ENCODE peak calls at places on chromosome X, in ten cellular contexts. G is HFF-Myc, P is dorsolateral prefrontal cortex, B is NB4, M is psoas muscle, Q is fibroblast of lung, J is thyroid gland, A is cardiac muscle cell, E is epithelial cell of esophagus, Y is astrocyte of the cerebellum. S is an unnamed sample.

GRCh38 chrX:102712216-102712966 is at the start of gene GPRASP2:
- DNase-seq in G (no peak), P (peak), B (no peak), M (peak), Q (peak), J (peak), A (peak), E (peak), Y (no peak), S (peak)

GRCh38 chrX:56853436-56853835 is 124.4 kb downstream of the NBDY start:
- DNase-seq in G (no peak), P (no peak), B (no peak), M (no peak), Q (no peak), J (no peak), A (no peak), E (no peak), Y (no peak), S (no peak)

GRCh38 chrX:24149346-24150050 is at the start of gene ZFX:
- DNase-seq in G (no peak), P (peak), B (peak), M (peak), Q (peak), J (peak), A (peak), E (peak), Y (no peak), S (peak)

GRCh38 chrX:16060252-16060651 is 63.1 kb upstream of the GRPR start:
- DNase-seq in G (no peak), P (no peak), B (no peak), M (no peak), Q (no peak), J (no peak), A (no peak), E (no peak), Y (no peak), S (no peak)

GRCh38 chrX:110201799-110202198 is 116.1 kb downstream of the AMMECR1 start:
- DNase-seq in G (no peak), P (no peak), B (no peak), M (no peak), Q (no peak), J (no peak), A (no peak), E (peak), Y (no peak), S (peak)

GRCh38 chrX:7119927-7120577 is 27.5 kb upstream of the STS start:
- DNase-seq in G (no peak), P (no peak), B (no peak), M (no peak), Q (no peak), J (no peak), A (no peak), E (no peak), Y (no peak), S (no peak)

GRCh38 chrX:24498181-24498580 is 33.1 kb downstream of the PDK3 start:
- DNase-seq in G (no peak), P (no peak), B (peak), M (no peak), Q (peak), J (no peak), A (no peak), E (peak), Y (peak), S (peak)

GRCh38 chrX:140190441-140191108 is 225.3 kb upstream of the CXorf66 start:
- DNase-seq in G (no peak), P (no peak), B (no peak), M (no peak), Q (peak), J (peak), A (no peak), E (peak), Y (peak), S (no peak)

GRCh38 chrX:55264816-55265215 is at the start of gene PAGE3:
- DNase-seq in G (no peak), P (no peak), B (no peak), M (no peak), Q (no peak), J (no peak), A (no peak), E (no peak), Y (no peak), S (no peak)

GRCh38 chrX:73765776-73766465 is 202.9 kb downstream of the CHIC1 start:
- DNase-seq in G (no peak), P (no peak), B (peak), M (no peak), Q (no peak), J (no peak), A (no peak), E (no peak), Y (no peak), S (no peak)

GRCh38 chrX:1465261-1466231 is 12.8 kb upstream of the ASMTL start:
- DNase-seq in G (no peak), P (no peak), B (no peak), M (no peak), Q (no peak), J (no peak), A (no peak), E (no peak), Y (no peak), S (no peak)

GRCh38 chrX:50677789-50678188 is 136.2 kb downstream of the SHROOM4 start:
- DNase-seq in G (no peak), P (no peak), B (no peak), M (no peak), Q (no peak), J (no peak), A (no peak), E (no peak), Y (no peak), S (no peak)

GRCh38 chrX:86946569-86946968 is 571.0 kb upstream of the KLHL4 start:
- DNase-seq in G (no peak), P (no peak), B (peak), M (no peak), Q (no peak), J (no peak), A (peak), E (peak), Y (no peak), S (no peak)

GRCh38 chrX:3950373-3950772 is 236.9 kb upstream of the PRKX start:
- DNase-seq in G (no peak), P (no peak), B (no peak), M (no peak), Q (peak), J (no peak), A (no peak), E (no peak), Y (no peak), S (no peak)

GRCh38 chrX:44996282-44996681 is 123.3 kb downstream of the KDM6A start:
- DNase-seq in G (no peak), P (no peak), B (no peak), M (no peak), Q (no peak), J (no peak), A (no peak), E (no peak), Y (no peak), S (no peak)

GRCh38 chrX:37608156-37608555 is 36.7 kb downstream of the LANCL3 start:
- DNase-seq in G (no peak), P (no peak), B (no peak), M (no peak), Q (no peak), J (no peak), A (no peak), E (no peak), Y (no peak), S (no peak)

GRCh38 chrX:139560221-139560620 is 29.7 kb downstream of the F9 start:
- DNase-seq in G (no peak), P (no peak), B (no peak), M (no peak), Q (peak), J (no peak), A (no peak), E (no peak), Y (peak), S (peak)

GRCh38 chrX:109902665-109903064 is 100.2 kb upstream of the TMEM164 start:
- DNase-seq in G (no peak), P (no peak), B (no peak), M (no peak), Q (peak), J (no peak), A (no peak), E (no peak), Y (peak), S (peak)

GRCh38 chrX:46758163-46758955 is 559 bp downstream of the SLC9A7 start:
- DNase-seq in G (no peak), P (no peak), B (no peak), M (peak), Q (peak), J (peak), A (peak), E (peak), Y (no peak), S (peak)

GRCh38 chrX:44415639-44416386 is 72.3 kb upstream of the EFHC2 start:
- DNase-seq in G (no peak), P (no peak), B (no peak), M (no peak), Q (no peak), J (peak), A (no peak), E (peak), Y (no peak), S (no peak)

GRCh38 chrX:110402091-110402854 is 43.6 kb downstream of the RTL9 start:
- DNase-seq in G (no peak), P (no peak), B (no peak), M (peak), Q (peak), J (no peak), A (no peak), E (peak), Y (no peak), S (peak)

GRCh38 chrX:20333672-20334071 is 67.0 kb upstream of the RPS6KA3 start:
- DNase-seq in G (no peak), P (no peak), B (no peak), M (no peak), Q (no peak), J (no peak), A (no peak), E (no peak), Y (no peak), S (no peak)

GRCh38 chrX:123217077-123217476 is 33.0 kb downstream of the GRIA3 start:
- DNase-seq in G (no peak), P (no peak), B (no peak), M (peak), Q (peak), J (no peak), A (no peak), E (peak), Y (no peak), S (peak)

GRCh38 chrX:1462596-1463251 is 10.0 kb upstream of the ASMTL start:
- DNase-seq in G (no peak), P (no peak), B (no peak), M (no peak), Q (peak), J (no peak), A (no peak), E (peak), Y (no peak), S (no peak)

GRCh38 chrX:107451754-107452153 is 2.3 kb downstream of the FRMPD3 start:
- DNase-seq in G (no peak), P (no peak), B (no peak), M (no peak), Q (no peak), J (peak), A (peak), E (no peak), Y (no peak), S (no peak)

GRCh38 chrX:120302434-120302833 is 8.8 kb downstream of the TMEM255A start:
- DNase-seq in G (no peak), P (no peak), B (peak), M (no peak), Q (no peak), J (peak), A (peak), E (peak), Y (no peak), S (no peak)

GRCh38 chrX:97522307-97522706 is 638.6 kb downstream of the RPA4 start:
- DNase-seq in G (no peak), P (no peak), B (no peak), M (no peak), Q (no peak), J (no peak), A (no peak), E (no peak), Y (no peak), S (no peak)

GRCh38 chrX:39930777-39931553 is 166.8 kb downstream of the BCOR start:
- DNase-seq in G (no peak), P (no peak), B (no peak), M (no peak), Q (no peak), J (no peak), A (no peak), E (no peak), Y (no peak), S (no peak)

GRCh38 chrX:129318375-129318774 is 204.9 kb downstream of the SMARCA1 start:
- DNase-seq in G (no peak), P (no peak), B (peak), M (no peak), Q (peak), J (no peak), A (peak), E (peak), Y (no peak), S (peak)

GRCh38 chrX:119105826-119106225 is 21.8 kb downstream of the KIAA1210 start:
- DNase-seq in G (no peak), P (no peak), B (no peak), M (no peak), Q (peak), J (no peak), A (no peak), E (no peak), Y (peak), S (peak)

GRCh38 chrX:129785160-129785947 is 5.6 kb downstream of the SASH3 start:
- DNase-seq in G (no peak), P (no peak), B (peak), M (no peak), Q (no peak), J (no peak), A (no peak), E (no peak), Y (no peak), S (no peak)

GRCh38 chrX:25548806-25549205 is 533.0 kb upstream of the ARX start:
- DNase-seq in G (no peak), P (no peak), B (no peak), M (no peak), Q (no peak), J (no peak), A (no peak), E (peak), Y (no peak), S (no peak)

GRCh38 chrX:111008126-111008525 is 87.9 kb upstream of the PAK3 start:
- DNase-seq in G (no peak), P (no peak), B (no peak), M (no peak), Q (no peak), J (no peak), A (no peak), E (no peak), Y (no peak), S (no peak)

GRCh38 chrX:22192419-22193086 is 80.2 kb upstream of the CBLL2 start:
- DNase-seq in G (peak), P (peak), B (peak), M (peak), Q (peak), J (peak), A (peak), E (peak), Y (peak), S (peak)

GRCh38 chrX:71917621-71918341 is 7.1 kb downstream of the NHSL2 start:
- DNase-seq in G (peak), P (no peak), B (no peak), M (no peak), Q (peak), J (no peak), A (peak), E (peak), Y (no peak), S (peak)

GRCh38 chrX:111200327-111200726 is 70.0 kb downstream of the CAPN6 start:
- DNase-seq in G (no peak), P (no peak), B (no peak), M (no peak), Q (no peak), J (no peak), A (no peak), E (no peak), Y (no peak), S (no peak)

GRCh38 chrX:53082773-53083616 is 828 bp downstream of the TSPYL2 start:
- DNase-seq in G (no peak), P (no peak), B (no peak), M (no peak), Q (no peak), J (no peak), A (no peak), E (no peak), Y (no peak), S (no peak)

GRCh38 chrX:128928636-128929035 is 594.7 kb downstream of the SMARCA1 start:
- DNase-seq in G (no peak), P (no peak), B (no peak), M (no peak), Q (peak), J (peak), A (no peak), E (no peak), Y (no peak), S (no peak)

DNA sequence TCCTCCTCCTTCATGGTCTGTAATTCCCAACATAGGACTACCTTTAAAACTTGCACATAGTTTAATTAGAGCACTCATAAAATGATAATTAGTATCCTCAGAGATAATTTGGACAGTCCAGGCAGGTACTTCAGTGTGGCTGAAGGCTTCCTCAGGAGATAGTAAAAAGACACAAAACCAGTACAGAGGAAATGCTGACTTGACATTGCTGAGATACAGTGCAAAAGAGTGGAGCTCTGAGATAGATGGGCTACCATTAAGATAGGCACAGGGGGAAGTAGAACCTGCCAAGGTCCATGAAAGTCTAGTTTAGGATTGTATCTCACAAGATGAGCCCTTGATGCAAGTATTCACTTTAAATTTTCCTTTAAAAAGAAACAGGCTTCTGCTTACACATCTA is 91.0 kb downstream of the USP9X start:
- DNase-seq in G (no peak), P (no peak), B (no peak), M (no peak), Q (no peak), J (no peak), A (no peak), E (no peak), Y (no peak), S (no peak)
- TF ChIP-seq CTCF in G (no peak), P (no peak), B (no peak), M (no peak), Q (no peak), J (no peak), A (no peak), E (no peak), Y (no peak), S (no peak)

DNA sequence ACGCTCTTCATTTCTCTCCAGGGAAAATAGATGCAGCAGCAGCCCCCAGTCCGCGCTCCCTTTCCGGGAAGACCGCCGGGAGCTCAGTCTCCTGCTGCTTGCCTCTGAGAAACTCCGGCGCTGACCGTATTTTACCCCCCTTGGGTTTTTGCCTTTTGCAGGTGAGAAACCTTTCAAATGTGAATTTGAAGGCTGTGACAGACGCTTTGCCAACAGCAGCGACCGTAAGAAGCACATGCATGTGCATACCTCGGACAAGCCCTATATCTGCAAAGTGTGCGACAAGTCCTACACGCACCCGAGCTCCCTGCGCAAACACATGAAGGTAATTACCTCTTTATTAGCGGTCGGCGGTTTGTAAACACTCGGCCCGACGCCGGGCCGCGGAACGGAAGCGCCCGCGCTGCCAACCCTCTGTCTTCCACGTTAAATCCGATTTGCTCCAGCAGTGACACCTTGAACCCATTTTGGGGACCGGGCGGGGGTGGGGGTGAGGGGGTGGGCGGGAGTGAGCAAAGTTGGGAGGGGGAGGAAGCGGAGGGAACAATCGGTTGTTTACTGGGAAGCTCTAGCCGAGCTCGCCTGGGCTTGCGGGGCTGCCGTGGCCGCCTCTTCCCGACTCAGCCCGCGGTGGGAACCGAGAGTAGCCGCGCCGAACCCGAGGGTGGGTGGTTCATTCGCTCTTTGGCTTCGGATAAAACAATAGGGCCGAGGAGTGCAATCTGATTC is 3.0 kb downstream of the ZIC3 start:
- DNase-seq in G (no peak), P (no peak), B (no peak), M (no peak), Q (no peak), J (no peak), A (no peak), E (no peak), Y (no peak), S (no peak)
- H3K4me3 ChIP-seq in G (no peak), P (peak), B (no peak), M (no peak), Q (no peak), J (no peak), A (peak), E (no peak), Y (peak), S (no peak)

DNA sequence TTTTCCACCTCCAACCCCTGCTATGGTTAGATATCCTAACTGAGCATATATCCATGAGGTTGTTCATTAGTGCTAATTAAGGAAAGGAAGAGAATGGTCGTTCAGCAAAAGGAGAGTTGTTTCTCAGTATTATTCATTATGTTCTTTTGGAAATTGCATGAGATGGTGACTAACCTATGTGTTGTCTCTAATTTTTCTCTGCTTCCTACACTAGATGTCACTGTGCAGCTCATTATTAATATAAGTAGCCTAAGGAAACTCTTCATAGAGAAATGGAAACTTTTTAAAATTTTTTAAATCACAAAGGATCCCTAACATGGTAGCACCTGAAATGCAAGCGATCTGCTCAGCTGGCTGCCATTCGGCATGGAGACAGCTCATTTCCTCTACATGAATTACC is 67.7 kb upstream of the FAM9A start:
- DNase-seq in G (no peak), P (no peak), B (peak), M (no peak), Q (peak), J (no peak), A (peak), E (peak), Y (no peak), S (peak)
- TF ChIP-seq CTCF in G (no peak), P (no peak), B (no peak), M (no peak), Q (peak), J (no peak), A (peak), E (peak), Y (peak), S (peak)

GRCh38 chrX:17377047-17377692 is 2.2 kb downstream of the NHS start:
- DNase-seq in G (no peak), P (peak), B (no peak), M (peak), Q (peak), J (peak), A (peak), E (peak), Y (no peak), S (peak)

GRCh38 chrX:17375361-17375630 is 296 bp downstream of the NHS start:
- DNase-seq in G (no peak), P (no peak), B (no peak), M (no peak), Q (peak), J (peak), A (no peak), E (peak), Y (no peak), S (no peak)

GRCh38 chrX:17377795-17378194 is 2.8 kb downstream of the NHS start:
- DNase-seq in G (no peak), P (no peak), B (no peak), M (no peak), Q (peak), J (no peak), A (no peak), E (peak), Y (no peak), S (no peak)

GRCh38 chrX:17375631-17376380 is 806 bp downstream of the NHS start:
- DNase-seq in G (no peak), P (peak), B (no peak), M (peak), Q (peak), J (peak), A (peak), E (peak), Y (no peak), S (peak)

DNA sequence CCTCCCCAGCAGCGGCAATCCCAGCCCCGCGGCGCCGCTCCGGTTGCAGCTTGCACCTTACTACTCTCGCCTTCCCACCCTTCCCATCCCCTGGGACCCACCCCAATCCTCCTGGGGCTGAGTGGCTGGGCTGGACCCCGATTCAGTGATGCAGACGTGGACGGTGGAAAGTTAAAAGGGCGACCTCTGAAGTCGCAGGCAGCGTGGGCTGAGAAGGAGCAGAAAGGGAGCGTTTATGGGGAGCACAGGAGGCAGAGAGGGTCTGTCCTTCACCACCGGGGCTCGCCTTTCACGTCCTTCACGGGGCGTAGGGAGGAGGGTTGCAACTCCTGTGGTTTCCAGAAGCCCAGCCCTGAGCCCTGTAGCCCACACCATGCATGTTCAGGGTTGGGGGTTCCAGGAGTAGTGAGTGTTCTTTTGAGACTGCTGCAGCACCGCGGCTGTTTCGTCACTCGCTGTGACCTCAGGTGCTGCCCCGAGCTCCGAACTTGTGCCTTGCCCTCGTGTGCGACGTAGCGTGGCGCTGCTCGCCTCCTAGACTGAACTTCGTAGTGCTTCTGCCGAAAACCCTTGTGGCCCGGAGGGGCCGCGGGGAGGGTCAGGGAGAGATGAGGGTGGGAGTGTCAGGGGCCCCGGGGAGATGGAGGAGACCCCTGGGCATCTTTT is 1.5 kb downstream of the NHS start:
- DNase-seq in G (no peak), P (no peak), B (no peak), M (no peak), Q (peak), J (peak), A (peak), E (peak), Y (no peak), S (no peak)
- H3K4me3 ChIP-seq in G (peak), P (peak), B (no peak), M (peak), Q (peak), J (peak), A (peak), E (peak), Y (peak), S (peak)